ENCODE peak calls at places on chromosomes 7 and 10, in eight cellular contexts. Z, H, A, G, P, F, W and D are unnamed samples.

GRCh38 chr7:157434701-157435100 is 97.9 kb downstream of the DNAJB6 start:
- DNase-seq in A (no peak), G (no peak), H (no peak), P (no peak), W (no peak), Z (no peak), F (no peak), D (no peak)

GRCh38 chr10:70694410-70695179 is 22.3 kb downstream of the ADAMTS14 start:
- DNase-seq in W (peak; percentile 88), A (no peak), P (no peak), H (no peak), G (peak; percentile 88), Z (peak; percentile 32), F (no peak), D (no peak)

GRCh38 chr7:106767073-106767472 is 98.0 kb upstream of the PIK3CG start:
- DNase-seq in Z (no peak), G (peak; percentile 62), A (no peak), P (no peak), W (no peak), H (no peak), F (no peak), D (no peak)

GRCh38 chr10:92575961-92576360 is 2.1 kb upstream of the IDE start:
- DNase-seq in G (peak; percentile 51), W (peak; percentile 76), H (no peak), F (no peak), P (no peak), Z (peak; percentile 35), A (peak; percentile 49), D (no peak)

GRCh38 chr10:88012627-88013026 is 149.2 kb downstream of the PTEN start:
- DNase-seq in W (peak; percentile 24), G (no peak), Z (no peak), H (no peak), F (no peak), P (no peak), A (no peak), D (no peak)

GRCh38 chr7:112495820-112496462 is 15.2 kb downstream of the LSMEM1 start:
- DNase-seq in G (peak; percentile 79), P (peak; percentile 69), H (peak; percentile 52), Z (peak; percentile 80), F (peak; percentile 20), A (peak; percentile 69), W (peak; percentile 72), D (peak; percentile 62)

GRCh38 chr10:13769926-13770325 is 183.2 kb downstream of the PRPF18 start:
- DNase-seq in H (no peak), G (peak; percentile 38), P (peak; percentile 10), A (peak; percentile 83), Z (peak; percentile 63), F (no peak), W (peak; percentile 58), D (no peak)

GRCh38 chr10:103193107-103193819 is at the start of gene NT5C2:
- DNase-seq in F (peak; percentile 87), H (peak; percentile 83), A (peak; percentile 73), W (peak; percentile 92), Z (peak; percentile 93), P (peak; percentile 79), G (peak; percentile 86), D (peak; percentile 80)

GRCh38 chr7:154777489-154777888 is 225.4 kb downstream of the PAXIP1 start:
- DNase-seq in G (no peak), F (no peak), Z (no peak), P (no peak), A (no peak), W (no peak), H (no peak), D (no peak)

DNA sequence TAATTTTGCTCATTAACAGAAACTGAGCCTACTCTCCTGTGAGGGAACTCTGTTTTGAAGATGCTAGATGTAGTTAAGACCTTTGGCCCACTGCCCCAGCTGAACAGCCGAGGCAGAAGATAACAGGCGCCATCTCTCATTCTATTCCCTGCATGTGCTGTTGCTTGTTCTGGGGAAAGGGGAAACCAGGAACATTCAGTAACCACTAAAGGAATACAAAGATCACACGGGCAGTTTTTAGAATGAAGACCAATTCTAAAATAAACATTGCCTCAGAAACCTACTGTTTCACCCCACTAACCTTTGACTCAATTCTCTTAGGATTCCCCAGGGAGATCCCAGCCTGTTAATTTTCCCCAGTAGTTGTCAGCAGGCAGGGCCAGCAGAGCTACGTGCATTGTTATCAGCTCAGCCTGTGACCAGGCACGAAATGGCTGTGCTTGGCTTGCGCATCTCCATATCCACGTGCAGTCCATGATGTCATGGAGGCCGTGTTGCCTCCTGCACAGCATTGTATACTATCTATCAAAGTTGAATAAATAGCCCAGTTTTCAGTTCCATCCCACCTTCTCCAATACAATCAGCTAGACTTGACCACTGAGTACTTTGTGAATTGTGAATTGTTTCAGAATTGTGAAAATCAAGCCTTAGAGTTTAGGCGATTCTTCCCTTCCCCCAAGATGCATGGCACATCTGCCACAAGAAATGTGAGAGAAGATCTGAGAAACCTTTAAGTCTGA is 36.0 kb downstream of the ANK3 start:
- DNase-seq in P (no peak), H (peak; percentile 16), W (no peak), F (peak; percentile 37), Z (no peak), G (peak; percentile 95), A (no peak), D (peak; percentile 26)
- H3K4me3 ChIP-seq in P (no peak overlapping the region), H (no peak overlapping the region), W (no peak overlapping the region), F (no peak overlapping the region), Z (peak overlapping the region; percentile 31), G (no peak overlapping the region), A (no peak overlapping the region), D (no peak overlapping the region)

GRCh38 chr7:122340427-122340826 is 35.9 kb upstream of the FEZF1 start:
- DNase-seq in W (no peak), P (no peak), F (no peak), H (no peak), Z (no peak), G (no peak), A (no peak), D (no peak)
- H3K4me1 ChIP-seq in W (no peaks in the 10 kb centered on the region), P (no peaks in the 10 kb centered on the region), F (no peaks in the 10 kb centered on the region), H (no peaks in the 10 kb centered on the region), Z (peaks cover 3% of the 10 kb centered on the region), G (no peaks in the 10 kb centered on the region), A (no peaks in the 10 kb centered on the region), D (no peaks in the 10 kb centered on the region)

DNA sequence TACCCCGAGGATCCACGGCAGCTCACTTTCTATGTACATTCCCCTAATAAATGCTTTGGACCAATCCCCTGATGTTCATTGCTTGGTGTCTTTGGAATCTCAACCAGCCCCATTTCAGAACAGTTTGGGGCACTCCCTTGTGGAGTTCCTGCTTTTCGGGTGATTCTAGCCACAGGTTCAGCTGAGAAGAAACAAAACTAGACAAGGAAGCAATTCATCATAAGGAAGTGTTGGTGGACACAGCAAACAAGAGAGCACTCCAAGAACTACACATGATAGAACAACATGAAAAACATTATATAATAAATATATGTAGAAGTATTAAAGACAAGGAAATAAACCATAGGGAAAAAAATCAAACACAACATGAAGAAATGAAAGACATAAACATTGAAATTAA is 6.0 kb upstream of the CCDC136 start:
- DNase-seq in H (no peak), P (peak; percentile 40), W (no peak), F (no peak), G (no peak), A (no peak), Z (no peak), D (no peak)
- H3K27me3 ChIP-seq in H (no peaks in the 10 kb centered on the region), P (no peaks in the 10 kb centered on the region), W (no peaks in the 10 kb centered on the region), F (no peaks in the 10 kb centered on the region), G (no peaks in the 10 kb centered on the region), A (no peaks in the 10 kb centered on the region), Z (no peaks in the 10 kb centered on the region), D (peaks cover 1% of the 10 kb centered on the region)

GRCh38 chr7:25239888-25240287 is 11.6 kb upstream of the NPVF start:
- DNase-seq in W (no peak), F (no peak), H (no peak), A (no peak), P (no peak), Z (no peak), G (no peak), D (no peak)

GRCh38 chr7:25242678-25243077 is 14.4 kb upstream of the NPVF start:
- DNase-seq in W (no peak), P (no peak), F (no peak), G (no peak), A (no peak), Z (no peak), H (no peak), D (no peak)

GRCh38 chr7:25238056-25238745 is 9.9 kb upstream of the NPVF start:
- DNase-seq in H (no peak), W (no peak), A (no peak), P (no peak), G (no peak), Z (no peak), F (no peak), D (no peak)

GRCh38 chr7:25240896-25241295 is 12.6 kb upstream of the NPVF start:
- DNase-seq in F (no peak), Z (no peak), W (no peak), P (no peak), A (no peak), G (no peak), H (no peak), D (no peak)

GRCh38 chr7:25240340-25240739 is 12.1 kb upstream of the NPVF start:
- DNase-seq in H (no peak), W (no peak), F (peak; percentile 24), P (peak; percentile 65), A (no peak), G (peak; percentile 50), Z (peak; percentile 56), D (no peak)
- H3K4me3 ChIP-seq in H (no peak overlapping the region), W (no peak overlapping the region), F (no peak overlapping the region), P (no peak overlapping the region), A (no peak overlapping the region), G (no peak overlapping the region), Z (peak overlapping the region; percentile 64), D (no peak overlapping the region)

GRCh38 chr7:20238754-20239324 is 21.7 kb upstream of the MACC1 start:
- DNase-seq in F (no peak), A (no peak), G (peak; percentile 48), H (no peak), W (no peak), P (no peak), Z (no peak), D (no peak)

GRCh38 chr7:20238268-20238753 is 21.1 kb upstream of the MACC1 start:
- DNase-seq in W (no peak), H (no peak), P (no peak), G (no peak), F (no peak), Z (no peak), A (no peak), D (no peak)

GRCh38 chr7:20241491-20242261 is 24.5 kb upstream of the MACC1 start:
- DNase-seq in H (no peak), A (peak; percentile 83), G (peak; percentile 79), W (peak; percentile 77), Z (peak; percentile 91), F (no peak), P (peak; percentile 50), D (peak; percentile 56)

GRCh38 chr7:20237464-20238267 is 20.5 kb upstream of the MACC1 start:
- DNase-seq in G (no peak), P (no peak), W (no peak), H (no peak), F (no peak), A (no peak), Z (no peak), D (no peak)

GRCh38 chr7:20240080-20240926 is 23.1 kb upstream of the MACC1 start:
- DNase-seq in F (no peak), Z (no peak), W (no peak), P (no peak), H (no peak), G (no peak), A (no peak), D (no peak)
- H3K4me1 ChIP-seq in F (no peaks in the 10 kb centered on the region), Z (peaks cover 23% of the 10 kb centered on the region), W (peaks cover 51% of the 10 kb centered on the region), P (no peaks in the 10 kb centered on the region), H (no peaks in the 10 kb centered on the region), G (no peaks in the 10 kb centered on the region), A (peaks cover 43% of the 10 kb centered on the region), D (peaks cover 26% of the 10 kb centered on the region)